ENCODE peak calls at places on chromosome 13, in seven cellular contexts. P is foreskin fibroblast, U is AG04449, X is fibroblast of pulmonary artery, I is SK-N-SH, S is GM12865, A is fibroblast of mammary gland. N is an unnamed sample.

GRCh38 chr13:64078025-64078424 is 2662.4 kb upstream of the PCDH20 start:
- DNase-seq in P (no peak), U (no peak), X (no peak), I (peak; percentile 3), S (peak; percentile 21), A (no peak), N (no peak)

GRCh38 chr13:109809216-109809890 is 23.0 kb upstream of the IRS2 start:
- DNase-seq in P (peak; percentile 56), U (no peak), X (no peak), I (no peak), S (no peak), A (no peak), N (no peak)

GRCh38 chr13:28059214-28059613 is 41.2 kb downstream of the FLT3 start:
- DNase-seq in P (peak; percentile 3), U (no peak), X (peak; percentile 48), I (peak; percentile 7), S (peak; percentile 65), A (peak; percentile 38), N (peak; percentile 45)

GRCh38 chr13:22800726-22801401 is 379.9 kb upstream of the SGCG start:
- DNase-seq in P (no peak), U (no peak), X (peak; percentile 13), I (no peak), S (peak; percentile 10), A (peak; percentile 29), N (peak; percentile 39)

GRCh38 chr13:58452123-58452623 is 820.6 kb downstream of the PCDH17 start:
- DNase-seq in P (no peak), U (no peak), X (peak; percentile 54), I (no peak), S (no peak), A (no peak), N (no peak)

GRCh38 chr13:108595416-108596257 is 33.8 kb upstream of the MYO16 start:
- DNase-seq in P (no peak), U (no peak), X (no peak), I (no peak), S (peak; percentile 14), A (peak; percentile 3), N (no peak)

GRCh38 chr13:105572401-105572800 is 963.1 kb downstream of the EFNB2 start:
- DNase-seq in P (peak; percentile 11), U (no peak), X (no peak), I (no peak), S (no peak), A (no peak), N (no peak)

GRCh38 chr13:98348476-98348875 is 171.4 kb upstream of the RNF113B start:
- DNase-seq in P (no peak), U (no peak), X (no peak), I (no peak), S (no peak), A (no peak), N (no peak)

GRCh38 chr13:51266642-51267041 is 44.4 kb downstream of the FAM124A start:
- DNase-seq in P (no peak), U (no peak), X (no peak), I (no peak), S (no peak), A (no peak), N (no peak)

GRCh38 chr13:77459616-77460015 is 75.9 kb upstream of the SCEL start:
- DNase-seq in P (no peak), U (no peak), X (no peak), I (no peak), S (no peak), A (no peak), N (no peak)

DNA sequence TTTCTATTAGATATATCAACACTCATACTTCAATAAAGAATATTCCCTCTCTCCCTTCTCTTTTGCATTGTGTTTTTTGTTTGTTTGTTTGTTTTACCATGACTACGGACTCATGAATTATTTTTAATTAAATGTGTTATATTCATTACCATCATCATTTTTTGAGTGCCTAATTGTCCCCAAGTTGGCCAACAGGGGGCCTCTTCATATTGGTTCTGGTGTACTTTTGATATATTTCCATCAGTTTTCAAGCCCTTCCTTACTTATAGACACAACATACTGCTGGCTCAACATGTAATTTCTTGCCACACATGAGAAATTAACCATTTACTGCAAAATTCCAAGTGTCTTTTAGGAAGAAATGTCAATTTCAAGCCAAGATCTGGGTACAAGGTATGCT is 54.5 kb upstream of the GPC6 start:
- DNase-seq in P (no peak), U (no peak), X (no peak), I (no peak), S (no peak), A (peak; percentile 11), N (no peak)
- TF ChIP-seq CTCF in P (peak; percentile 12), U (no peak), X (peak; percentile 23), I (peak; percentile 43), S (no peak), A (peak; percentile 37), N (peak; percentile 41)

DNA sequence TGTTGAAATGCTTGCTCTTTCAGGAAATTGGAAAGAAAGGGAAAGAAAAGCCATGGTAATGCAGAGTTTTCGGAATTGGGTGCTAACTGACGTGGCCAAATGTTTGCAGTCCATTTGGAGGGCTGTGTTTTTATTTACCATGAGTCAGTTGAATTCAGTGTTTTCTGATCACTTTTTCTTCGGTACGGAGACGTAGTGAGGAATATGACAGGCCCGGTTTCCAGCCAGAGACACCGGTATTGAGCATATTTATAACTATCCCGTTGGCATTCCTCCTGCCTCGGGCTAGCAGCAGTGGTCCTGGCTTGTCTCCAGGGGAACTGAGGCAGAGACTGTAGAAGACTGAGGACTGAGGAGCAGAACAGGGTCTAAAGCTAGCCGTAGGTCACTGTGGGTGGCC is 1.0 kb downstream of the CDC16 start:
- DNase-seq in P (no peak), U (no peak), X (no peak), I (no peak), S (no peak), A (peak; percentile 22), N (peak; percentile 11)
- H3K4me3 ChIP-seq in P (peak overlapping the region; percentile 96), U (peak overlapping the region; percentile 90), X (peak overlapping the region; percentile 84), I (peak overlapping the region; percentile 94), S (peak overlapping the region; percentile 77), A (peak overlapping the region; percentile 61), N (peak overlapping the region; percentile 92)

DNA sequence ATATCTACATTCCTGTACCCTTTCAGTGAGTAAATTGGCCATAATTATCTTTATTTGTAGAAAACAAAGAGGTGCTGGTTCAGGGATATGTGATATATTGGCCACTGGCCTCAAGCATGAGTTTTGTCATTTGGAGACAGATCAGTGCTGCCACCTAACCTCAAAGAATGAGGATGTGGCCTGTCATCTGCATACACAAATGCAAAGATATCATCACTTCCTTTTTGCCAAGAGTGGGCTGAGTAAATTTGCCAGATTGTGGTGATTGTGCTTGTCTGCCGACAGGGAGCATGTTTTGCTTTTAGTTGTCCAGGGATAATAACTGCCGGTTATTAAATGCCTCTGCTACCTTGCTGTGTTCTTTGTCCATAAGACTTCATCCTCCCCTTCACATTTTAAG is 44.2 kb downstream of the WASF3 start:
- DNase-seq in P (peak; percentile 41), U (no peak), X (peak; percentile 24), I (peak; percentile 53), S (peak; percentile 50), A (peak; percentile 64), N (peak; percentile 30)
- TF ChIP-seq CTCF in P (no peak), U (no peak), X (no peak), I (peak; percentile 29), S (no peak), A (peak; percentile 19), N (no peak)

GRCh38 chr13:41313659-41314197 is 2.7 kb downstream of the NAA16 start:
- DNase-seq in P (no peak), U (no peak), X (no peak), I (no peak), S (no peak), A (no peak), N (no peak)
- H3K4me3 ChIP-seq in P (peak overlapping the region; percentile 97), U (no peak overlapping the region), X (peak overlapping the region; percentile 91), I (no peak overlapping the region), S (no peak overlapping the region), A (no peak overlapping the region), N (peak overlapping the region; percentile 98)

GRCh38 chr13:95614641-95615245 is 29.8 kb downstream of the DZIP1 start:
- DNase-seq in P (no peak), U (no peak), X (no peak), I (no peak), S (no peak), A (no peak), N (no peak)
- TF ChIP-seq CTCF in P (no peak), U (no peak), X (no peak), I (no peak), S (no peak), A (no peak), N (no peak)

DNA sequence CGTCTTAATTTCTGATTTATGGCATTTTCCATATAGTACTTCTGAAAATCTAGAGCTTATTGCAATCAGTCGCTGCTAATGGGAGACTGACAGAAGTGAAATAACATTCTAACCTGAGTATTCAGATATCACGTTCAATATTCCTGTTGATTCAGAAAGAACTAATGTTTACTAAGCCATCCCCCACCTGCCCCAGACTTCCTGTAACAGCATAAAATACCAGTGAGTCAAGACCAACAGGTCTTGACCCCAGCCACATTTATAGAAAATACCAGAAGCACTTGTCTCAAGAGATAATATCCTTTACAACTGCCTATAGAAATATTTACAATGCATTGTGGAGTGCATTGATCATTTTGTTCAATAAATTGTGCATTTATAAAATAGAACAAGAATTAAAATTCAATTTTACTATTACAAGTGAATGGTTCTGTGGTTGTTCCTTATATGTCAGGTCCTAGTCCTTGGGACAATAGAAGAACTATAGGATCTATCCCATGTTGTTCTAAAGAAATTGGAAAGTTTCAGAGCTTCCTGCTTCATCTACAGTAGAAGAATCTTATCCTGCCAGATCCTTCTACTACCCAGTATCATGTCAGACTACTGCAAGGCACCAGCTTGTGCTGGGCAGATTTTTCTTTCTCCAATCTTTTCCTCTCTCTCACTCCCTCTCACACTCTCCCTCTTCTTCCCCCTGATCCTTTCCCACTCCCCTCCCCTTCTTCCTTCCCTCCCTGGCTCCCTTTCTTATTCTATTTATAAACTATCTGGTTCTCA is 630.0 kb downstream of the DIAPH3 start:
- DNase-seq in P (no peak), U (no peak), X (peak; percentile 6), I (no peak), S (no peak), A (no peak), N (no peak)
- H3K4me3 ChIP-seq in P (no peak overlapping the region), U (no peak overlapping the region), X (no peak overlapping the region), I (no peak overlapping the region), S (no peak overlapping the region), A (no peak overlapping the region), N (no peak overlapping the region)

GRCh38 chr13:49248433-49249002 is 793 bp downstream of the CDADC1 start:
- DNase-seq in P (no peak), U (no peak), X (no peak), I (peak; percentile 8), S (peak; percentile 19), A (peak; percentile 45), N (peak; percentile 58)
- TF ChIP-seq CTCF in P (no peak), U (no peak), X (peak; percentile 31), I (peak; percentile 48), S (no peak), A (peak; percentile 22), N (peak; percentile 21)

DNA sequence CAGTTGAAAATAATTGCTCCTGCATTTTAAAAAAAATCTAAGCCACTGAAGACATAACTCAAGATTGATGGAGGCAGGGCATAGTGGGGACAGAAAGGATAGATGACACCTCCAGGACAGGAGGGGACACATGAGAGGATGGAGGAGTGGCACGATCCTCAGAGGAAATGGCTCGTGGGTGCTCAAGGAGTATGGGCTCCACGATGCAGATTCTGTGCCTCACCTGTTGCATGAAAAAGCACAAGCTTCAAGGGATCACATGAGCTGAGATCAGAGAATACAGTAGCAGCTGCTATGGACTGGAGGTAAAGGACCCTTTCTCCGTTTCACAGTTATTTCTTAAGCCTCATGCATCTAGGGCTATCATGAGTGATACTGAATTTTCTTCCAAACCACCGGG is 69.7 kb upstream of the KL start:
- DNase-seq in P (no peak), U (no peak), X (no peak), I (no peak), S (no peak), A (no peak), N (no peak)
- H3K4me3 ChIP-seq in P (no peak overlapping the region), U (no peak overlapping the region), X (no peak overlapping the region), I (no peak overlapping the region), S (no peak overlapping the region), A (no peak overlapping the region), N (no peak overlapping the region)